ENCODE peak calls at places on chromosome 3, in ten cellular contexts. One of them, this sample, is unnamed.

GRCh38 chr3:27521179-27521871 is 37.1 kb upstream of the SLC4A7 start:
- DNase-seq in neural crest cell: no peak
- DNase-seq in suprapubic skin: no peak
- DNase-seq in bronchial epithelial cell: peak
- DNase-seq in heart left ventricle: no peak
- DNase-seq in WTC11: no peak
- DNase-seq in fibroblast of mammary gland: peak
- DNase-seq in astrocyte: peak
- DNase-seq in MCF 10A: peak
- DNase-seq in cardiac muscle cell: peak
- DNase-seq in this sample: no peak

GRCh38 chr3:37592328-37592727 is 269.4 kb upstream of the CTDSPL start:
- DNase-seq in cardiac muscle cell: no peak
- DNase-seq in astrocyte: no peak
- DNase-seq in WTC11: no peak
- DNase-seq in heart left ventricle: no peak
- DNase-seq in suprapubic skin: no peak
- DNase-seq in bronchial epithelial cell: no peak
- DNase-seq in MCF 10A: no peak
- DNase-seq in neural crest cell: no peak
- DNase-seq in fibroblast of mammary gland: no peak
- DNase-seq in this sample: no peak

GRCh38 chr3:187261541-187261969 is 30.0 kb downstream of the MASP1 start:
- DNase-seq in heart left ventricle: no peak
- DNase-seq in bronchial epithelial cell: peak
- DNase-seq in astrocyte: peak
- DNase-seq in suprapubic skin: no peak
- DNase-seq in fibroblast of mammary gland: peak
- DNase-seq in MCF 10A: peak
- DNase-seq in neural crest cell: no peak
- DNase-seq in cardiac muscle cell: peak
- DNase-seq in WTC11: no peak
- DNase-seq in this sample: no peak

GRCh38 chr3:33202581-33203457 is 15.8 kb downstream of the SUSD5 start:
- DNase-seq in neural crest cell: no peak
- DNase-seq in suprapubic skin: no peak
- DNase-seq in heart left ventricle: no peak
- DNase-seq in bronchial epithelial cell: no peak
- DNase-seq in astrocyte: peak
- DNase-seq in MCF 10A: no peak
- DNase-seq in fibroblast of mammary gland: no peak
- DNase-seq in WTC11: no peak
- DNase-seq in cardiac muscle cell: no peak
- DNase-seq in this sample: no peak

GRCh38 chr3:134651347-134652041 is 672 bp upstream of the KY start:
- DNase-seq in suprapubic skin: no peak
- DNase-seq in MCF 10A: no peak
- DNase-seq in neural crest cell: no peak
- DNase-seq in fibroblast of mammary gland: peak
- DNase-seq in WTC11: no peak
- DNase-seq in bronchial epithelial cell: no peak
- DNase-seq in cardiac muscle cell: peak
- DNase-seq in heart left ventricle: peak
- DNase-seq in astrocyte: peak
- DNase-seq in this sample: no peak

GRCh38 chr3:38662544-38662943 is 13.1 kb upstream of the SCN5A start:
- DNase-seq in fibroblast of mammary gland: peak
- DNase-seq in WTC11: peak
- DNase-seq in heart left ventricle: no peak
- DNase-seq in astrocyte: no peak
- DNase-seq in MCF 10A: peak
- DNase-seq in cardiac muscle cell: peak
- DNase-seq in suprapubic skin: no peak
- DNase-seq in neural crest cell: no peak
- DNase-seq in bronchial epithelial cell: peak
- DNase-seq in this sample: no peak

GRCh38 chr3:132253262-132253878 is 63.8 kb upstream of the ACP3 start:
- DNase-seq in astrocyte: peak
- DNase-seq in fibroblast of mammary gland: peak
- DNase-seq in cardiac muscle cell: peak
- DNase-seq in MCF 10A: peak
- DNase-seq in suprapubic skin: no peak
- DNase-seq in neural crest cell: peak
- DNase-seq in WTC11: no peak
- DNase-seq in heart left ventricle: no peak
- DNase-seq in bronchial epithelial cell: peak
- DNase-seq in this sample: no peak

GRCh38 chr3:187743195-187744141 is 1.8 kb downstream of the BCL6 start:
- DNase-seq in WTC11: no peak
- DNase-seq in MCF 10A: peak
- DNase-seq in bronchial epithelial cell: no peak
- DNase-seq in astrocyte: peak
- DNase-seq in cardiac muscle cell: peak
- DNase-seq in heart left ventricle: peak
- DNase-seq in suprapubic skin: peak
- DNase-seq in neural crest cell: peak
- DNase-seq in fibroblast of mammary gland: peak
- DNase-seq in this sample: peak

GRCh38 chr3:145266368-145266767 is 894.6 kb downstream of the PLOD2 start:
- DNase-seq in fibroblast of mammary gland: no peak
- DNase-seq in bronchial epithelial cell: no peak
- DNase-seq in MCF 10A: no peak
- DNase-seq in neural crest cell: no peak
- DNase-seq in WTC11: no peak
- DNase-seq in heart left ventricle: no peak
- DNase-seq in cardiac muscle cell: no peak
- DNase-seq in suprapubic skin: no peak
- DNase-seq in astrocyte: no peak
- DNase-seq in this sample: no peak
- TF ChIP-seq CTCF in fibroblast of mammary gland: no peak
- TF ChIP-seq CTCF in bronchial epithelial cell: no peak
- TF ChIP-seq CTCF in MCF 10A: no peak
- TF ChIP-seq CTCF in neural crest cell: no peak
- TF ChIP-seq CTCF in WTC11: no peak
- TF ChIP-seq CTCF in heart left ventricle: no peak
- TF ChIP-seq CTCF in cardiac muscle cell: no peak
- TF ChIP-seq CTCF in suprapubic skin: no peak
- TF ChIP-seq CTCF in astrocyte: no peak
- TF ChIP-seq CTCF in this sample: no peak

GRCh38 chr3:185766645-185767323 is 58.1 kb downstream of the IGF2BP2 start:
- DNase-seq in WTC11: no peak
- DNase-seq in astrocyte: no peak
- DNase-seq in MCF 10A: no peak
- DNase-seq in bronchial epithelial cell: peak
- DNase-seq in cardiac muscle cell: no peak
- DNase-seq in heart left ventricle: no peak
- DNase-seq in neural crest cell: no peak
- DNase-seq in fibroblast of mammary gland: no peak
- DNase-seq in suprapubic skin: no peak
- DNase-seq in this sample: no peak
- TF ChIP-seq CTCF in WTC11: no peak
- TF ChIP-seq CTCF in astrocyte: no peak
- TF ChIP-seq CTCF in MCF 10A: no peak
- TF ChIP-seq CTCF in bronchial epithelial cell: no peak
- TF ChIP-seq CTCF in cardiac muscle cell: no peak
- TF ChIP-seq CTCF in heart left ventricle: no peak
- TF ChIP-seq CTCF in neural crest cell: no peak
- TF ChIP-seq CTCF in fibroblast of mammary gland: no peak
- TF ChIP-seq CTCF in suprapubic skin: no peak
- TF ChIP-seq CTCF in this sample: no peak

DNA sequence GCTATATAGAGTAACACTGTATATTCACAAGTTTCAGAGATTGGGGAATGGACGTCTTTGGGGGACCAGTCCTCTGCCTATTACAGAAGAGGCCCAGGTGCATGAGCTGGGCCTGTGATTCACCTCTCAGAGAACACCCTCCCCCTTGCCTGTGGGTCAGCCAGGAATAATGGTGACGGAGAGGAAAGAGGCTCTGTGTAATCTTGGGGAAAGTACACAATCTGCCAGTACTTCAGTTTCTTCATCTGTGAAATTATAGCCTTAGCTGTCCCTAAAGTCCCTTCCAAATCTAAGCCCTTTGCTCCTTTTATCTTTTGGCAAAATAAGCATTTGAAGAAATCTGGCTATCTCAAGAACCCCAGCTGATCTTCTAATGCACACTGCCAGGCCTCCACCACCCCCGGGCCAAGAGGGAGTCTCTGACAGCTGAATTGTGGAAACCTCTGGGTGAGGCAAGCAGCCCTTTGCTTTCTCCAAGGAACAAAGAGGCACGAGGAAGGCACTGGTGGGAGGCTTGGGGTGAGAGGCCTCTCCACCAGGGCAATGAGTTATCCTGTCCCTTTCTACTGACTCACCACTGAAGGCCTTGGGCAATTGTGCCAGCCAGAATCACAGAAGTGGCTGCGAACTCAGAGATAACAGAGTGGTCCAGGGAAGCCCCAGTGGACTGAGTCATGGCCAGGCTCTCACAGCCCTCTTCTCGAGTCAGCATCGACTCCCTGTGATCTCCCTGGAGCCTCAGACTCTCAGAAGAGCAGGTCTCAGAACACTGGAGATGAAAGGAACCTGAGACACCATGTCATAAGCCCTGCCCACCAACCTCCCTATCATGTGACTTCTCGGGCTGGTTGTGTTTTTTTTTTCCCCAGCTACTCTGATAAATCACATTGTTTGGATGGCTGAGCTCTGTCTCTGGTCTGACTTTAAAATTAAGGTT is 31.8 kb downstream of the CCNL1 start:
- DNase-seq in suprapubic skin: no peak
- DNase-seq in heart left ventricle: no peak
- DNase-seq in bronchial epithelial cell: peak
- DNase-seq in neural crest cell: no peak
- DNase-seq in WTC11: no peak
- DNase-seq in MCF 10A: peak
- DNase-seq in cardiac muscle cell: peak
- DNase-seq in fibroblast of mammary gland: peak
- DNase-seq in astrocyte: peak
- DNase-seq in this sample: no peak
- TF ChIP-seq CTCF in suprapubic skin: no peak
- TF ChIP-seq CTCF in heart left ventricle: no peak
- TF ChIP-seq CTCF in bronchial epithelial cell: no peak
- TF ChIP-seq CTCF in neural crest cell: no peak
- TF ChIP-seq CTCF in WTC11: no peak
- TF ChIP-seq CTCF in MCF 10A: no peak
- TF ChIP-seq CTCF in cardiac muscle cell: no peak
- TF ChIP-seq CTCF in fibroblast of mammary gland: no peak
- TF ChIP-seq CTCF in astrocyte: no peak
- TF ChIP-seq CTCF in this sample: no peak

DNA sequence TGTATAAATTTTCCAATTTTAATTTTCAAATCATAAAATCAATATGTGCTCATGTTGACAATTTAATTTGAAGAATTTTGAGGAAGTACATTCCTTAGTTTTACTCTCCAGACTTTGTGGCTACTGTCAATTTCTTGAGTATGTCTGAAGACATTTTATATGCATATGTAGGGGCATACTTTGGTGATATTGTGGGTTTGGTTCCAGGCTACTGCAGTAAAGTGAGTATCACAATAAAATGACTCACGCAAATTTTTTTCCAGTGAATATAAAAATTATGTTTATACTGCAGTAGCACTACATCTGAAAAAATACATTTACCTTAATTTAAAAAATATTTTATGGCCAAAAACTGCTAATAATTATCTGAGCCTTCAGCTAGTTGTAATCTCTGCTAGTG is 123.2 kb upstream of the PLCL2 start:
- DNase-seq in fibroblast of mammary gland: peak
- DNase-seq in bronchial epithelial cell: peak
- DNase-seq in heart left ventricle: no peak
- DNase-seq in neural crest cell: no peak
- DNase-seq in WTC11: no peak
- DNase-seq in cardiac muscle cell: no peak
- DNase-seq in suprapubic skin: no peak
- DNase-seq in astrocyte: peak
- DNase-seq in MCF 10A: no peak
- DNase-seq in this sample: no peak
- TF ChIP-seq CTCF in fibroblast of mammary gland: no peak
- TF ChIP-seq CTCF in bronchial epithelial cell: no peak
- TF ChIP-seq CTCF in heart left ventricle: no peak
- TF ChIP-seq CTCF in neural crest cell: no peak
- TF ChIP-seq CTCF in WTC11: no peak
- TF ChIP-seq CTCF in cardiac muscle cell: no peak
- TF ChIP-seq CTCF in suprapubic skin: no peak
- TF ChIP-seq CTCF in astrocyte: no peak
- TF ChIP-seq CTCF in MCF 10A: no peak
- TF ChIP-seq CTCF in this sample: no peak

GRCh38 chr3:141793476-141794260 is 30.5 kb downstream of the GRK7 start:
- DNase-seq in MCF 10A: no peak
- DNase-seq in suprapubic skin: no peak
- DNase-seq in cardiac muscle cell: no peak
- DNase-seq in neural crest cell: no peak
- DNase-seq in fibroblast of mammary gland: no peak
- DNase-seq in bronchial epithelial cell: no peak
- DNase-seq in heart left ventricle: no peak
- DNase-seq in WTC11: peak
- DNase-seq in astrocyte: no peak
- DNase-seq in this sample: peak

GRCh38 chr3:141788147-141788546 is 24.9 kb downstream of the GRK7 start:
- DNase-seq in astrocyte: no peak
- DNase-seq in bronchial epithelial cell: no peak
- DNase-seq in suprapubic skin: no peak
- DNase-seq in neural crest cell: no peak
- DNase-seq in fibroblast of mammary gland: no peak
- DNase-seq in heart left ventricle: no peak
- DNase-seq in WTC11: no peak
- DNase-seq in cardiac muscle cell: no peak
- DNase-seq in MCF 10A: no peak
- DNase-seq in this sample: no peak

GRCh38 chr3:141792495-141792894 is 29.3 kb downstream of the GRK7 start:
- DNase-seq in MCF 10A: no peak
- DNase-seq in WTC11: no peak
- DNase-seq in neural crest cell: no peak
- DNase-seq in cardiac muscle cell: no peak
- DNase-seq in fibroblast of mammary gland: no peak
- DNase-seq in bronchial epithelial cell: no peak
- DNase-seq in suprapubic skin: no peak
- DNase-seq in astrocyte: no peak
- DNase-seq in heart left ventricle: no peak
- DNase-seq in this sample: no peak

GRCh38 chr3:141784096-141784495 is 20.9 kb downstream of the GRK7 start:
- DNase-seq in cardiac muscle cell: no peak
- DNase-seq in heart left ventricle: no peak
- DNase-seq in suprapubic skin: no peak
- DNase-seq in MCF 10A: no peak
- DNase-seq in astrocyte: no peak
- DNase-seq in fibroblast of mammary gland: no peak
- DNase-seq in WTC11: no peak
- DNase-seq in neural crest cell: no peak
- DNase-seq in bronchial epithelial cell: no peak
- DNase-seq in this sample: no peak

DNA sequence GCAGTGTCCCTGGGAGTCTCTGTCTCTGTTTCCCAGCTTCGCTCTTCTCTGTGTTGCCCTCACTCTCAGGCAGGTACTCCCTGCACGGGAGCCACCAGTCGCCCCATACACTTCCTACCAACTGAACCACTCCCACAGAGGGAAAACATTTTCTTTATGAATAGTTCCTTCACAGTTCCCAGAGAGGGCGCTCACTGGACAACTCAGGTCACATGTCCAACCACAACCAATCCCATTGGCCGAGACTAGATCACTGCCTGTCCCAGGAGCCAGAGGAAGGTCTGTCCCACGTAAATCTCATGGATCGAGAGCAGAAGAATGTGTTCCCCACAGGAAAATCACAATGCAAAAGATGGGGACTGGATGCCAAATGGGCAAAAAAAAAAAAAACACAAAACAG is 26.1 kb downstream of the GRK7 start:
- DNase-seq in neural crest cell: no peak
- DNase-seq in fibroblast of mammary gland: no peak
- DNase-seq in MCF 10A: peak
- DNase-seq in WTC11: peak
- DNase-seq in heart left ventricle: no peak
- DNase-seq in cardiac muscle cell: no peak
- DNase-seq in suprapubic skin: no peak
- DNase-seq in astrocyte: no peak
- DNase-seq in bronchial epithelial cell: no peak
- DNase-seq in this sample: no peak
- TF ChIP-seq CTCF in neural crest cell: no peak
- TF ChIP-seq CTCF in fibroblast of mammary gland: no peak
- TF ChIP-seq CTCF in MCF 10A: no peak
- TF ChIP-seq CTCF in WTC11: no peak
- TF ChIP-seq CTCF in heart left ventricle: no peak
- TF ChIP-seq CTCF in cardiac muscle cell: no peak
- TF ChIP-seq CTCF in suprapubic skin: no peak
- TF ChIP-seq CTCF in astrocyte: no peak
- TF ChIP-seq CTCF in bronchial epithelial cell: no peak
- TF ChIP-seq CTCF in this sample: no peak